ENCODE peak calls at places on chromosome 13, in four cellular contexts. G, E, T and K are unnamed samples.

GRCh38 chr13:80215368-80215767 is 125.6 kb downstream of the SPRY2 start:
- DNase-seq in T (no peak), G (no peak), E (no peak), K (no peak)

GRCh38 chr13:32309812-32310706 is 5.1 kb downstream of the ZAR1L start:
- DNase-seq in T (peak), E (no peak), G (peak), K (peak)

GRCh38 chr13:109655206-109655600 is 131.2 kb downstream of the IRS2 start:
- DNase-seq in T (no peak), G (no peak), E (no peak), K (no peak)

GRCh38 chr13:32911506-32911905 is 104.7 kb upstream of the KL start:
- DNase-seq in E (no peak), G (peak), T (peak), K (peak)

GRCh38 chr13:53238241-53238640 is 209.6 kb downstream of the OLFM4 start:
- DNase-seq in T (no peak), G (no peak), E (no peak), K (peak)

GRCh38 chr13:110872768-110873638 is 41.9 kb downstream of the ANKRD10 start:
- DNase-seq in E (no peak), T (no peak), G (no peak), K (no peak)

GRCh38 chr13:25375727-25376358 is 4.1 kb downstream of the ATP8A2 start:
- DNase-seq in G (peak), E (no peak), T (peak), K (peak)

GRCh38 chr13:85503797-85504196 is 295.4 kb downstream of the SLITRK6 start:
- DNase-seq in E (no peak), G (no peak), T (no peak), K (no peak)

GRCh38 chr13:30002577-30002976 is 152.2 kb upstream of the UBL3 start:
- DNase-seq in E (no peak), T (no peak), G (no peak), K (no peak)

GRCh38 chr13:31733709-31734108 is 5.6 kb upstream of the RXFP2 start:
- DNase-seq in E (no peak), G (no peak), T (no peak), K (no peak)

GRCh38 chr13:43484432-43485225 is 302.1 kb downstream of the ENOX1 start:
- DNase-seq in G (no peak), T (no peak), E (no peak), K (no peak)

GRCh38 chr13:107192289-107192688 is 624.4 kb upstream of the ARGLU1 start:
- DNase-seq in E (no peak), T (peak), G (no peak), K (peak)

GRCh38 chr13:102846261-102847015 is 606 bp downstream of the ERCC5 start:
- DNase-seq in T (peak), E (no peak), G (peak), K (peak)

GRCh38 chr13:110012102-110012739 is 225.8 kb upstream of the IRS2 start:
- DNase-seq in E (no peak), G (no peak), T (peak), K (no peak)

DNA sequence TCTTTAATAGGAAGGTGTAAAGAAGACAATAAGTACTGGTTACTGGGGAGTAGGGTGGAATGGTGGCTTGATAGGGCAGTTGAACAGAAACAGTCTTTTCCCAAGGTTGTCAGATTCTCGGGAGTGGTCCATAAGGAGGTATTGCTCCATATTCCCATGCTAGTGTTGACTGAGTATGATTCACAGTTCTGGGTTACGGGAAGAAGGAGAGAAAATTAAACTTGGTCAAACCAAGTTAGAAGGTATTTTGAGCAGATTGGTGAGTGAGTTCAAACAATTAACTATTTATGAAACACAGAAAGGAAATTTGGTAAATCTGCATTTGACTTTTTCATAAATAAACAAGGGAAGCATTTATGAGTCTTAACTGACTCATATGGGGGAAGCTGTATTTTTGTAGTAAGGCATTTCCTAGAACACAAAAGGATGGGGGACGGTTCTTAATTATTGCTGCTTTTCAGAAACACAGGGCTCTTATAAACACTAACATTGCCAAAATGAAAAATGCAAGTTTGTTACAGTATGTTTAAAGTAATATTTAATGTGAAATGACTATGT is 2419.4 kb downstream of the PCDH9 start:
- DNase-seq in T (no peak), G (no peak), E (no peak), K (no peak)
- TF ChIP-seq REST in T (no peak), G (no peak), E (no peak), K (no peak)

GRCh38 chr13:105139380-105140285 is 1395.8 kb downstream of the EFNB2 start:
- DNase-seq in E (peak), T (peak), G (no peak), K (peak)
- TF ChIP-seq CTCF in E (peak), T (peak), G (no peak), K (peak)

DNA sequence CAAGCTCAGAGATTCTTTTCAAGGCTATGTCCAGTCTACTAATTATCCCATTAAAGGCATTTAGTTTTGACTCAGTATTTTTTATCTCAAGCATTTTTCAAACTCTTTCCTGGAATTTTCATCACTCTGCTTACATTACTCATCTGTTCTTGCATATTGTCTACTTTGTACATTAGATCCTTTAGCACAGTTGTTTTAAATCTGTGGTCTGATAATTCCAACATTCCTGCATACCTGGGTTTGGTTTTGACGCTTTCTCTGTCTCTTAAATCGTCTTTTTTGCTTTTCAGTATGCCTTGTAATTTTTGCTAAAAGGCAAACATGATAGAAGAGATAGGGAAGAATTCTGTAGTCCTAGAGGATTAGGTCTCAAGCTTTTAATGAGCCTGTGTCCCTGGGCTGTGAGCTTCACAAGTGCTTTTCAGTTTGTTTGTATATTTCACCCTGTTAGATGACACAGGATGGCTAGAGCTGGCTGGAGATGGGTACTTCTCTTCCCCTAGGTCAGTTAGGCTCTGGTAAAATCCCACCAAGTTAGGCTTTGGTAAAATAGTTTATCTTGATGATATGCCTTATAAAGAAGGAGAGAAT is 46.1 kb upstream of the GPC6 start:
- DNase-seq in T (no peak), E (no peak), G (no peak), K (no peak)
- TF ChIP-seq CREB1 in T (no peak), E (no peak), G (no peak), K (no peak)

GRCh38 chr13:49638416-49639072 is 10.2 kb downstream of the ARL11 start:
- DNase-seq in T (no peak), E (no peak), G (no peak), K (no peak)
- TF ChIP-seq REST in T (no peak), E (no peak), G (no peak), K (no peak)